ENCODE peak calls at places on chromosomes 4 and X, in four cellular contexts. Y is left lung, R is IMR-90, U is upper lobe of left lung. H is an unnamed sample.

GRCh38 chrX:22300130-22300529 is 27.4 kb downstream of the CBLL2 start:
- DNase-seq in R (peak; percentile 67), Y (no peak), U (peak; percentile 42), H (peak; percentile 3)

GRCh38 chr4:43718369-43718768 is 730.2 kb downstream of the KCTD8 start:
- DNase-seq in Y (no peak), U (no peak), R (no peak), H (no peak)

GRCh38 chr4:10106421-10107039 is 10.1 kb downstream of the WDR1 start:
- DNase-seq in R (peak; percentile 97), Y (peak; percentile 71), U (peak; percentile 71), H (peak; percentile 80)

GRCh38 chrX:104679175-104679574 is 113.2 kb downstream of the IL1RAPL2 start:
- DNase-seq in U (no peak), Y (no peak), R (no peak), H (no peak)

GRCh38 chr4:94974773-94975172 is 217.0 kb downstream of the BMPR1B start:
- DNase-seq in U (no peak), Y (no peak), R (peak; percentile 48), H (no peak)

GRCh38 chr4:83386931-83387897 is 52.6 kb upstream of the HPSE start:
- DNase-seq in R (no peak), U (no peak), Y (no peak), H (no peak)

GRCh38 chr4:172554588-172554987 is 614.0 kb upstream of the GALNT7 start:
- DNase-seq in U (no peak), Y (no peak), R (no peak), H (no peak)

GRCh38 chrX:132489256-132490085 is 633 bp upstream of the MBNL3 start:
- DNase-seq in R (peak; percentile 2), Y (peak; percentile 79), U (peak; percentile 71), H (peak; percentile 16)

GRCh38 chr4:173332021-173332487 is 2.1 kb downstream of the HMGB2 start:
- DNase-seq in Y (no peak), R (peak; percentile 16), U (no peak), H (no peak)

GRCh38 chr4:15043226-15043625 is 40.9 kb downstream of the CPEB2 start:
- DNase-seq in R (no peak), U (no peak), Y (no peak), H (no peak)

GRCh38 chr4:133247861-133248260 is 98.8 kb downstream of the PCDH10 start:
- DNase-seq in Y (no peak), R (no peak), U (no peak), H (no peak)

GRCh38 chrX:53318766-53319353 is 37.5 kb upstream of the IQSEC2 start:
- DNase-seq in U (no peak), R (no peak), Y (no peak), H (no peak)

GRCh38 chr4:138887741-138888140 is 127.8 kb upstream of the NOCT start:
- DNase-seq in U (no peak), R (no peak), Y (no peak), H (no peak)

GRCh38 chrX:110258552-110258951 is 59.3 kb downstream of the AMMECR1 start:
- DNase-seq in U (no peak), Y (no peak), R (peak; percentile 68), H (no peak)

GRCh38 chr4:184450045-184450444 is 24.3 kb downstream of the IRF2 start:
- DNase-seq in R (peak; percentile 87), Y (no peak), U (no peak), H (no peak)

GRCh38 chrX:23822397-23822796 is 39.4 kb downstream of the SAT1 start:
- DNase-seq in R (peak; percentile 57), Y (no peak), U (no peak), H (no peak)

H was measured in H54.